ENCODE peak calls at places on chromosomes 7 and 10, in eight cellular contexts. Q is HCT116, S is IMR-90, J is esophagus squamous epithelium, B is heart left ventricle, P is sigmoid colon, X is lower leg skin, R is H54. Y is an unnamed sample.

GRCh38 chr10:108685863-108686531 is 1237.3 kb downstream of the XPNPEP1 start:
- DNase-seq in Q (no peak), S (no peak), J (no peak), B (no peak), P (no peak), X (no peak), R (no peak), Y (no peak)

GRCh38 chr7:105831824-105832535 is 44.4 kb downstream of the ATXN7L1 start:
- DNase-seq in Q (no peak), S (peak), J (no peak), B (no peak), P (no peak), X (no peak), R (no peak), Y (no peak)

GRCh38 chr7:861222-861621 is 15.1 kb upstream of the GET4 start:
- DNase-seq in Q (no peak), S (no peak), J (no peak), B (no peak), P (no peak), X (no peak), R (no peak), Y (no peak)

GRCh38 chr7:155380986-155381851 is 76.7 kb upstream of the EN2 start:
- DNase-seq in Q (no peak), S (no peak), J (no peak), B (no peak), P (no peak), X (no peak), R (no peak), Y (no peak)

GRCh38 chr10:70292016-70292415 is 8.2 kb upstream of the NPFFR1 start:
- DNase-seq in Q (no peak), S (no peak), J (no peak), B (no peak), P (no peak), X (no peak), R (no peak), Y (no peak)

GRCh38 chr7:91636129-91636724 is 244.3 kb downstream of the MTERF1 start:
- DNase-seq in Q (peak), S (no peak), J (no peak), B (no peak), P (no peak), X (no peak), R (no peak), Y (no peak)

GRCh38 chr7:95730493-95731280 is 41.7 kb upstream of the DYNC1I1 start:
- DNase-seq in Q (no peak), S (no peak), J (no peak), B (no peak), P (no peak), X (no peak), R (no peak), Y (no peak)

GRCh38 chr10:90919683-90920574 is 958 bp downstream of the ANKRD1 start:
- DNase-seq in Q (no peak), S (no peak), J (no peak), B (no peak), P (no peak), X (no peak), R (no peak), Y (no peak)

GRCh38 chr10:69360485-69361302 is 56.0 kb downstream of the TACR2 start:
- DNase-seq in Q (no peak), S (peak), J (no peak), B (peak), P (peak), X (peak), R (peak), Y (peak)

GRCh38 chr10:129033354-129033729 is 433.7 kb upstream of the MGMT start:
- DNase-seq in Q (no peak), S (no peak), J (no peak), B (no peak), P (no peak), X (no peak), R (no peak), Y (no peak)

GRCh38 chr10:88793747-88794299 is 8.7 kb upstream of the LIPM start:
- DNase-seq in Q (no peak), S (peak), J (no peak), B (no peak), P (no peak), X (no peak), R (no peak), Y (no peak)

GRCh38 chr10:129949411-129950335 is 14.4 kb downstream of the EBF3 start:
- DNase-seq in Q (no peak), S (peak), J (no peak), B (peak), P (peak), X (peak), R (no peak), Y (peak)

GRCh38 chr7:36109013-36109627 is 43.9 kb upstream of the EEPD1 start:
- DNase-seq in Q (no peak), S (no peak), J (no peak), B (no peak), P (no peak), X (no peak), R (no peak), Y (no peak)

GRCh38 chr7:99419323-99420021 is 10.7 kb downstream of the BUD31 start:
- DNase-seq in Q (no peak), S (no peak), J (no peak), B (no peak), P (no peak), X (no peak), R (no peak), Y (no peak)

GRCh38 chr10:116408716-116409115 is 18.9 kb upstream of the PNLIPRP3 start:
- DNase-seq in Q (no peak), S (no peak), J (no peak), B (no peak), P (no peak), X (no peak), R (no peak), Y (no peak)

GRCh38 chr10:125060851-125061556 is 99.4 kb downstream of the CTBP2 start:
- DNase-seq in Q (peak), S (peak), J (no peak), B (peak), P (peak), X (peak), R (peak), Y (peak)

GRCh38 chr10:37687581-37687980 is 169.8 kb downstream of the ZNF248 start:
- DNase-seq in Q (no peak), S (no peak), J (no peak), B (no peak), P (no peak), X (no peak), R (no peak), Y (no peak)

GRCh38 chr7:129952164-129952652 is 552 bp downstream of the UBE2H start:
- DNase-seq in Q (no peak), S (no peak), J (no peak), B (peak), P (peak), X (peak), R (no peak), Y (peak)

GRCh38 chr7:32091608-32092210 is 21.5 kb upstream of the PDE1C start:
- DNase-seq in Q (no peak), S (no peak), J (no peak), B (no peak), P (no peak), X (no peak), R (no peak), Y (no peak)

GRCh38 chr7:158445421-158446175 is 142.0 kb downstream of the PTPRN2 start:
- DNase-seq in Q (no peak), S (no peak), J (no peak), B (no peak), P (no peak), X (no peak), R (no peak), Y (no peak)

GRCh38 chr10:7649673-7650330 is 17.0 kb downstream of the ITIH5 start:
- DNase-seq in Q (peak), S (no peak), J (no peak), B (peak), P (no peak), X (peak), R (no peak), Y (no peak)

GRCh38 chr10:89391882-89392756 is at the start of gene IFIT1:
- DNase-seq in Q (peak), S (peak), J (no peak), B (peak), P (peak), X (peak), R (peak), Y (peak)

GRCh38 chr10:78549536-78549935 is 515.9 kb downstream of the RPS24 start:
- DNase-seq in Q (no peak), S (no peak), J (no peak), B (no peak), P (no peak), X (no peak), R (no peak), Y (peak)

GRCh38 chr7:156652886-156653568 is 12.5 kb downstream of the RNF32 start:
- DNase-seq in Q (no peak), S (peak), J (no peak), B (no peak), P (no peak), X (no peak), R (no peak), Y (no peak)

GRCh38 chr10:130484131-130484911 is 348.1 kb downstream of the GLRX3 start:
- DNase-seq in Q (no peak), S (no peak), J (no peak), B (no peak), P (peak), X (no peak), R (no peak), Y (no peak)

GRCh38 chr7:2604608-2605174 is 27.1 kb upstream of the TTYH3 start:
- DNase-seq in Q (no peak), S (no peak), J (no peak), B (peak), P (no peak), X (no peak), R (no peak), Y (no peak)

GRCh38 chr7:114356133-114356532 is 58.5 kb upstream of the FOXP2 start:
- DNase-seq in Q (no peak), S (peak), J (no peak), B (no peak), P (no peak), X (no peak), R (no peak), Y (no peak)

GRCh38 chr10:132607961-132608495 is 70.4 kb downstream of the INPP5A start:
- DNase-seq in Q (no peak), S (no peak), J (no peak), B (no peak), P (peak), X (no peak), R (no peak), Y (peak)

DNA sequence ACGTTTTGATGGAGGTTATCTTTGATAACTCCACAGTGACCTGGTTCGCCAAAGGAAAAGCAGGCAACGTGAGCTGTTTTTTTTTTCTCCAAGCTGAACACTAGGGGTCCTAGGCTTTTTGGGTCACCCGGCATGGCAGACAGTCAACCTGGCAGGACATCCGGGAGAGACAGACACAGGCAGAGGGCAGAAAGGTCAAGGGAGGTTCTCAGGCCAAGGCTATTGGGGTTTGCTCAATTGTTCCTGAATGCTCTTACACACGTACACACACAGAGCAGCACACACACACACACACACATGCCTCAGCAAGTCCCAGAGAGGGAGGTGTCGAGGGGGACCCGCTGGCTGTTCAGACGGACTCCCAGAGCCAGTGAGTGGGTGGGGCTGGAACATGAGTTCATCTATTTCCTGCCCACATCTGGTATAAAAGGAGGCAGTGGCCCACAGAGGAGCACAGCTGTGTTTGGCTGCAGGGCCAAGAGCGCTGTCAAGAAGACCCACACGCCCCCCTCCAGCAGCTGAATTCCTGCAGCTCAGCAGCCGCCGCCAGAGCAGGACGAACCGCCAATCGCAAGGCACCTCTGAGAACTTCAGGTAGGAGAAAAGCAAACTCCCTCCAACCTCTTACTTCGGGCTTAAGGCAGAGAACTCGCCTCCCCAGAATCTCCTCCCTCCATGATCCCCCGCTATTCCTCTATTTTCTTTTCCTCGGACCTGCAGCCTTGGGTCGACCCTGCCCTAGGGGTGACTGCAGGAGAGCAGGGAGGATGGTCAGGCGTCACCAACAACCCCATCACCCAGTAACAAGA is at the start of gene SERPINE1:
- DNase-seq in Q (peak), S (peak), J (peak), B (peak), P (peak), X (peak), R (peak), Y (peak)
- TF ChIP-seq POLR2A in Q (peak), S (peak), J (peak), B (peak), P (peak), X (no peak), R (peak), Y (peak)

DNA sequence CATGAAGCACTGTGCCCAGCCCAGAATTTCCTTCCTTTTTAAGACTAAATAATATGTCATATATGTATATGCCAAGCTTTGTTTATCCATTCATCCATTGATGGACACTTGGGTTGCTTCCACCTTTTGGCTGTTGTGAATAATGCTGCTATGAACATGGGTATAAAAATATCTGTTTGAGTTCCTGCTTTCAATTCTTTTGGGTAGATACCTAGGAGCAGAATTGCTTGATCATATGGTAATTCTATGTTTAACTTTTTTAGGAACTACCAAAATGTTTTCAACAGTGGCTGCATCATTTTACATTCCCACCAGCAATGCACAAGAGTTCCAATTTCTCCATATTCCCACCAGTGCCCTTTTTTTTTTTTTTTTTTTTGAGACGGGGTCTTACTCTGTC is 13.2 kb upstream of the PLAU start:
- DNase-seq in Q (no peak), S (no peak), J (no peak), B (no peak), P (no peak), X (no peak), R (no peak), Y (no peak)
- TF ChIP-seq POLR2A in Q (no peak), S (no peak), J (no peak), B (no peak), P (no peak), X (no peak), R (no peak), Y (no peak)

DNA sequence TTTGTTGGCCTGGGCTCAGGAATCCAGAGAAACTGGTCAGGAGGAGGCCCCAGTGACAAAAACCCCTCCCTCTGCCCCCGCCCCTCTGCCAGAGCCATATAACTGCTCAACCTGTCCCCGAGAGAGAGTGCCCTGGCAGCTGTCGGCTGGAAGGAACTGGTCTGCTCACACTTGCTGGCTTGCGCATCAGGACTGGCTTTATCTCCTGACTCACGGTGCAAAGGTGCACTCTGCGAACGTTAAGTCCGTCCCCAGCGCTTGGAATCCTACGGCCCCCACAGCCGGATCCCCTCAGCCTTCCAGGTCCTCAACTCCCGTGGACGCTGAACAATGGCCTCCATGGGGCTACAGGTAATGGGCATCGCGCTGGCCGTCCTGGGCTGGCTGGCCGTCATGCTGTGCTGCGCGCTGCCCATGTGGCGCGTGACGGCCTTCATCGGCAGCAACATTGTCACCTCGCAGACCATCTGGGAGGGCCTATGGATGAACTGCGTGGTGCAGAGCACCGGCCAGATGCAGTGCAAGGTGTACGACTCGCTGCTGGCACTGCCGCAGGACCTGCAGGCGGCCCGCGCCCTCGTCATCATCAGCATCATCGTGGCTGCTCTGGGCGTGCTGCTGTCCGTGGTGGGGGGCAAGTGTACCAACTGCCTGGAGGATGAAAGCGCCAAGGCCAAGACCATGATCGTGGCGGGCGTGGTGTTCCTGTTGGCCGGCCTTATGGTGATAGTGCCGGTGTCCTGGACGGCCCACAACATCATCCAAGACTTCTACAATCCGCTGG is at the start of gene CLDN4:
- DNase-seq in Q (peak), S (no peak), J (no peak), B (no peak), P (no peak), X (peak), R (no peak), Y (no peak)
- TF ChIP-seq POLR2A in Q (peak), S (no peak), J (no peak), B (no peak), P (no peak), X (no peak), R (no peak), Y (peak)

GRCh38 chr10:102404361-102405107 is 9.0 kb downstream of the NFKB2 start:
- DNase-seq in Q (no peak), S (no peak), J (no peak), B (peak), P (no peak), X (no peak), R (no peak), Y (no peak)

GRCh38 chr10:102401735-102402511 is 6.4 kb downstream of the NFKB2 start:
- DNase-seq in Q (no peak), S (peak), J (no peak), B (no peak), P (peak), X (no peak), R (peak), Y (no peak)

GRCh38 chr10:102401322-102401614 is 5.8 kb downstream of the NFKB2 start:
- DNase-seq in Q (no peak), S (no peak), J (no peak), B (peak), P (peak), X (no peak), R (no peak), Y (no peak)

GRCh38 chr10:102402512-102402896 is 7.0 kb downstream of the NFKB2 start:
- DNase-seq in Q (no peak), S (no peak), J (no peak), B (no peak), P (no peak), X (no peak), R (no peak), Y (no peak)

DNA sequence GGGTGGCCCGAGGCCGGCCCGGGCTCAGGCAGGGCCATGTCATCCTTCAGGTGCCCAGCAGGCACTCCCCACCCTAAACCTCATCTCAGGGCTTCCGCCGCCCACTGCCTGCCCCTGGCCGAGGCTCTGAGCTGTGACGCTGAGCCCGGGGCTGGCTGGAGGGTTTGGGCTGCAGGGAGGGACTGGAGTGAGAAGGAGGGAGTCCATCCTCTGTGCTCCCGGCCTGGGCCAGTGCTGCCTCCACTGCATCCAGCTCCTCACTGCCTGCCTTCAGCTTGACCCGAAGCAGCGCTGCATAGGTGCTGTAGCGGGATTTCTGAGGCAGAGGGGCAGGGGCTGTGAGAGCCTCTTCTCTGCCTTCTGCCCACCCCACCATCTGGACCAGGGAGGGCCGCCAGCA is 7.6 kb downstream of the NFKB2 start:
- DNase-seq in Q (no peak), S (no peak), J (no peak), B (no peak), P (no peak), X (no peak), R (no peak), Y (no peak)
- TF ChIP-seq POLR2A in Q (no peak), S (no peak), J (no peak), B (no peak), P (no peak), X (no peak), R (no peak), Y (no peak)

GRCh38 chr10:24451325-24451820 is 242.4 kb downstream of the KIAA1217 start:
- DNase-seq in Q (no peak), S (no peak), J (no peak), B (no peak), P (no peak), X (no peak), R (no peak), Y (no peak)

GRCh38 chr10:24446739-24447138 is 237.8 kb downstream of the KIAA1217 start:
- DNase-seq in Q (no peak), S (peak), J (no peak), B (no peak), P (no peak), X (no peak), R (no peak), Y (no peak)

GRCh38 chr10:24448351-24449009 is 239.5 kb downstream of the KIAA1217 start:
- DNase-seq in Q (no peak), S (peak), J (no peak), B (no peak), P (no peak), X (no peak), R (no peak), Y (no peak)

GRCh38 chr10:24449769-24450310 is 240.9 kb downstream of the KIAA1217 start:
- DNase-seq in Q (no peak), S (no peak), J (no peak), B (no peak), P (no peak), X (no peak), R (no peak), Y (no peak)

DNA sequence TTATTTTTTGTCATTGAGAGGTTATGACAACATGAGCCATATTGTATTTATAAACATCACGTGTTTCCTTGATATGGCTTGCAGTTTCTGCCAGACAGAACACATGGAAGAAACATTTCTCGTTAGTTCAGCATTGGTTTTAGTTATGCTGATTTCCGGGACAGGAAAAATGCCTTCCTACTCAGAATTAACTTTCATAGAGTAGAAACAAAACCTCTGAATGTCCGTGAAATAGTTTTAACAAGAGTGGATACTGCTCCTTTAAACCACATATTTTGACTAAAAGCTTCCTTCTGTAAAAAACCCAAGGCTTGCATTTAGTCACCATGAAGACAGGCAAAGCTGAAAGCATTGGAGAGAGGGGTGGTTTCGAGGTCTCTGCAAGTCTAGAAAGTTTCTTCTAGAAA is 240.4 kb downstream of the KIAA1217 start:
- DNase-seq in Q (no peak), S (peak), J (no peak), B (no peak), P (no peak), X (no peak), R (no peak), Y (no peak)
- TF ChIP-seq POLR2A in Q (no peak), S (no peak), J (no peak), B (no peak), P (no peak), X (no peak), R (no peak), Y (no peak)